ENCODE peak calls at places on chromosome 21, in eight cellular contexts. V, L, H, Z, X, E, Q and W are unnamed samples.

GRCh38 chr21:36254106-36254941 is 65.7 kb upstream of the MORC3 start:
- DNase-seq in V (peak; percentile 72), L (no peak), H (no peak), Z (peak; percentile 37), X (no peak), E (no peak), Q (no peak), W (no peak)

GRCh38 chr21:35220301-35220700 is 171.2 kb upstream of the RUNX1 start:
- DNase-seq in V (no peak), L (no peak), H (no peak), Z (no peak), X (no peak), E (no peak), Q (no peak), W (no peak)

GRCh38 chr21:20971296-20971921 is 26.8 kb upstream of the NCAM2 start:
- DNase-seq in V (peak; percentile 2), L (peak; percentile 28), H (no peak), Z (peak; percentile 60), X (peak; percentile 74), E (no peak), Q (no peak), W (no peak)

GRCh38 chr21:42161957-42162681 is 56.8 kb upstream of the ABCG1 start:
- DNase-seq in V (peak; percentile 41), L (no peak), H (no peak), Z (no peak), X (no peak), E (no peak), Q (no peak), W (no peak)

GRCh38 chr21:44736291-44737004 is 25.1 kb upstream of the TSPEAR start:
- DNase-seq in V (no peak), L (no peak), H (no peak), Z (no peak), X (no peak), E (no peak), Q (peak; percentile 35), W (no peak)

GRCh38 chr21:27201197-27201596 is 234.3 kb upstream of the ADAMTS5 start:
- DNase-seq in V (no peak), L (no peak), H (no peak), Z (peak; percentile 85), X (peak; percentile 57), E (no peak), Q (no peak), W (no peak)

GRCh38 chr21:38938343-38938742 is 132.6 kb downstream of the ETS2 start:
- DNase-seq in V (peak; percentile 24), L (no peak), H (no peak), Z (peak; percentile 49), X (peak; percentile 34), E (no peak), Q (no peak), W (no peak)

GRCh38 chr21:35257413-35257812 is 208.3 kb upstream of the RUNX1 start:
- DNase-seq in V (no peak), L (peak; percentile 52), H (peak; percentile 47), Z (peak; percentile 96), X (peak; percentile 97), E (peak; percentile 45), Q (peak; percentile 43), W (no peak)

GRCh38 chr21:16215193-16215592 is 485.4 kb downstream of the USP25 start:
- DNase-seq in V (no peak), L (no peak), H (no peak), Z (no peak), X (no peak), E (no peak), Q (no peak), W (no peak)

GRCh38 chr21:26934383-26934782 is 32.5 kb downstream of the ADAMTS5 start:
- DNase-seq in V (no peak), L (no peak), H (no peak), Z (no peak), X (no peak), E (no peak), Q (no peak), W (no peak)

GRCh38 chr21:44927587-44928461 is 7.1 kb upstream of the ITGB2 start:
- DNase-seq in V (peak; percentile 73), L (no peak), H (no peak), Z (peak; percentile 56), X (no peak), E (no peak), Q (peak; percentile 68), W (peak; percentile 70)

GRCh38 chr21:24225432-24225831 is 1381.8 kb downstream of the MRPL39 start:
- DNase-seq in V (no peak), L (no peak), H (no peak), Z (peak; percentile 87), X (peak; percentile 26), E (no peak), Q (no peak), W (no peak)

GRCh38 chr21:41900401-41900800 is 21.3 kb upstream of the PRDM15 start:
- DNase-seq in V (no peak), L (no peak), H (no peak), Z (no peak), X (no peak), E (no peak), Q (no peak), W (no peak)

GRCh38 chr21:43366656-43367055 is 60.3 kb downstream of the SIK1 start:
- DNase-seq in V (no peak), L (no peak), H (peak; percentile 31), Z (no peak), X (no peak), E (no peak), Q (no peak), W (no peak)

GRCh38 chr21:41962425-41962966 is 8.7 kb upstream of the C2CD2 start:
- DNase-seq in V (no peak), L (no peak), H (no peak), Z (no peak), X (no peak), E (no peak), Q (no peak), W (no peak)

GRCh38 chr21:42434884-42435283 is 31.2 kb downstream of the UBASH3A start:
- DNase-seq in V (no peak), L (no peak), H (no peak), Z (no peak), X (no peak), E (no peak), Q (no peak), W (no peak)

GRCh38 chr21:38897532-38898421 is 92.0 kb downstream of the ETS2 start:
- DNase-seq in V (peak; percentile 68), L (no peak), H (no peak), Z (no peak), X (no peak), E (no peak), Q (no peak), W (no peak)

GRCh38 chr21:42439284-42440186 is 35.8 kb downstream of the UBASH3A start:
- DNase-seq in V (no peak), L (no peak), H (no peak), Z (no peak), X (no peak), E (no peak), Q (no peak), W (no peak)

GRCh38 chr21:29163381-29164115 is 33.1 kb downstream of the MAP3K7CL start:
- DNase-seq in V (no peak), L (no peak), H (no peak), Z (no peak), X (peak; percentile 74), E (no peak), Q (no peak), W (no peak)

GRCh38 chr21:16323586-16323985 is 593.8 kb downstream of the USP25 start:
- DNase-seq in V (no peak), L (no peak), H (no peak), Z (peak; percentile 29), X (peak; percentile 55), E (no peak), Q (no peak), W (no peak)

GRCh38 chr21:41750051-41750450 is 16.8 kb downstream of the RIPK4 start:
- DNase-seq in V (no peak), L (no peak), H (no peak), Z (peak; percentile 8), X (no peak), E (no peak), Q (no peak), W (no peak)

GRCh38 chr21:29080454-29080930 is 7.0 kb upstream of the CCT8 start:
- DNase-seq in V (no peak), L (no peak), H (no peak), Z (peak; percentile 37), X (no peak), E (no peak), Q (no peak), W (no peak)

GRCh38 chr21:36701912-36702621 is 3.2 kb downstream of the SIM2 start:
- DNase-seq in V (no peak), L (no peak), H (no peak), Z (peak; percentile 64), X (no peak), E (no peak), Q (no peak), W (no peak)

GRCh38 chr21:26169061-26169610 is 1.4 kb downstream of the APP start:
- DNase-seq in V (no peak), L (peak; percentile 52), H (peak; percentile 30), Z (peak; percentile 71), X (peak; percentile 77), E (peak; percentile 22), Q (peak; percentile 42), W (no peak)

GRCh38 chr21:42862774-42863503 is 16.4 kb downstream of the WDR4 start:
- DNase-seq in V (no peak), L (no peak), H (no peak), Z (no peak), X (no peak), E (no peak), Q (no peak), W (no peak)

GRCh38 chr21:31870472-31870871 is 2.3 kb upstream of the HUNK start:
- DNase-seq in V (no peak), L (no peak), H (no peak), Z (no peak), X (no peak), E (no peak), Q (no peak), W (no peak)
- TF ChIP-seq CTCF in V (no peak), L (no peak), H (no peak), Z (no peak), X (no peak), E (no peak), Q (no peak), W (no peak)

GRCh38 chr21:34076835-34077234 is 3.5 kb downstream of the MRPS6 start:
- DNase-seq in V (no peak), L (no peak), H (no peak), Z (no peak), X (no peak), E (no peak), Q (no peak), W (no peak)
- H3K4me3 ChIP-seq in V (no peak overlapping the region), L (no peak overlapping the region), H (no peak overlapping the region), Z (no peak overlapping the region), X (no peak overlapping the region), E (no peak overlapping the region), Q (no peak overlapping the region), W (no peak overlapping the region)

GRCh38 chr21:46324390-46325072 is 575 bp downstream of the PCNT start:
- DNase-seq in V (peak; percentile 90), L (peak; percentile 81), H (peak; percentile 92), Z (peak; percentile 70), X (peak; percentile 80), E (peak; percentile 84), Q (peak; percentile 80), W (no peak)
- TF ChIP-seq CTCF in V (no peak), L (no peak), H (no peak), Z (peak; percentile 23), X (no peak), E (no peak), Q (no peak), W (no peak)

DNA sequence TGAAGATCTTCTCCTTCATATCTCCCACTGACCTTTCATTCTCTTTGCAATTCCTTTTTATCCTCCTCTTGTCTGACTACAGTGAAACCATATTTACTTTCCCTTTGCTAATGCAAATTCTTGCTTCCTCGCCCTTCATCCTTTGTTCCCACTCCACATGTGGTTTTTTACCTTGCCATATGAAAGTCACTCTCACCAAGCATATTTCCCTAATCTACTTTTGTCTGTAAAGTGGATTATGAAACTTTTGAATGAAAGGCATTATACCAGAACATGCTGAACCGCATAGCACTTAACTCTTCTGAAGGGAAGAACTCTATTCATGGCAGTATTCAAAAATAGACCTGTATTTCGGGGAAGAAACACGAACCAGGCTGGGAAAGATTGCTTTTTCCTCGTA is 8.0 kb upstream of the TMPRSS15 start:
- DNase-seq in V (no peak), L (no peak), H (no peak), Z (no peak), X (no peak), E (no peak), Q (no peak), W (no peak)
- H3K4me3 ChIP-seq in V (no peak overlapping the region), L (no peak overlapping the region), H (no peak overlapping the region), Z (no peak overlapping the region), X (no peak overlapping the region), E (no peak overlapping the region), Q (no peak overlapping the region), W (no peak overlapping the region)